ENCODE peak calls at places on chromosomes 5 and 9, in four cellular contexts. N is NAMALWA; F is stimulated activated naive CD8-positive, alpha-beta T cell treated with anti-CD3 and anti-CD28 coated beads, Interleukin-15, Interleukin-2, amounts not matched to agents 100 U/mL and 50 U/mL, for 24 hours; W is EH. O is an unnamed sample.

GRCh38 chr9:107465467-107466451 is 23.8 kb downstream of the KLF4 start:
- DNase-seq in N (no peak), F (peak), W (peak), O (no peak)

GRCh38 chr9:33676746-33677505 is 118.4 kb upstream of the PRSS3 start:
- DNase-seq in N (peak), F (peak), W (peak), O (no peak)

GRCh38 chr9:89564257-89564878 is 40.4 kb upstream of the GADD45G start:
- DNase-seq in N (peak), F (no peak), W (no peak), O (peak)

GRCh38 chr5:37825334-37825915 is 14.4 kb downstream of the GDNF start:
- DNase-seq in N (no peak), F (no peak), W (no peak), O (no peak)

GRCh38 chr5:1012316-1012841 is 3.8 kb downstream of the NKD2 start:
- DNase-seq in N (no peak), F (no peak), W (no peak), O (no peak)

GRCh38 chr5:179969110-179969509 is 61.4 kb upstream of the TBC1D9B start:
- DNase-seq in N (no peak), F (no peak), W (no peak), O (no peak)

GRCh38 chr5:132608107-132608506 is 49.9 kb upstream of the IL13 start:
- DNase-seq in N (no peak), F (no peak), W (no peak), O (no peak)

GRCh38 chr5:150809363-150809762 is 30.8 kb downstream of the SMIM3 start:
- DNase-seq in N (no peak), F (no peak), W (no peak), O (no peak)

GRCh38 chr9:130866474-130866965 is 30.1 kb downstream of the QRFP start:
- DNase-seq in N (peak), F (peak), W (peak), O (peak)

GRCh38 chr9:4680178-4680535 is 788 bp downstream of the CDC37L1 start:
- DNase-seq in N (peak), F (no peak), W (peak), O (peak)

GRCh38 chr5:19401032-19401431 is 587.0 kb downstream of the CDH18 start:
- DNase-seq in N (no peak), F (no peak), W (no peak), O (no peak)

O was measured in OCI-LY7.